ENCODE peak calls at places on chromosomes 4 and X, in four cellular contexts. M is K562, H is HL-60, Z is GM12878. P is an unnamed sample.

GRCh38 chr4:128635939-128636551 is 173.5 kb upstream of the JADE1 start:
- DNase-seq in M (no peak), H (no peak), Z (no peak), P (no peak)

GRCh38 chrX:24494544-24495113 is 29.5 kb downstream of the PDK3 start:
- DNase-seq in H (no peak), M (no peak), Z (no peak), P (no peak)

GRCh38 chrX:9610774-9611392 is 146.0 kb downstream of the TBL1X start:
- DNase-seq in Z (no peak), H (no peak), M (no peak), P (no peak)

GRCh38 chr4:90695411-90695810 is 568.2 kb downstream of the CCSER1 start:
- DNase-seq in H (no peak), Z (no peak), M (no peak), P (no peak)

GRCh38 chr4:113756005-113756410 is 5.5 kb downstream of the CAMK2D start:
- DNase-seq in Z (peak), M (no peak), H (no peak), P (no peak)

GRCh38 chrX:134423606-134424005 is 36.4 kb upstream of the HPRT1 start:
- DNase-seq in Z (no peak), M (no peak), H (no peak), P (no peak)

GRCh38 chr4:184409911-184410692 is 64.2 kb downstream of the IRF2 start:
- DNase-seq in M (no peak), H (no peak), Z (no peak), P (no peak)

GRCh38 chrX:104195489-104196084 is 29.3 kb downstream of the FAM199X start:
- DNase-seq in H (no peak), Z (no peak), M (peak), P (peak)

GRCh38 chrX:111867236-111867635 is 8.7 kb upstream of the TRPC5OS start:
- DNase-seq in H (no peak), M (no peak), Z (no peak), P (no peak)

GRCh38 chrX:44675364-44676024 is 132.8 kb upstream of the FUNDC1 start:
- DNase-seq in M (peak), Z (no peak), H (no peak), P (no peak)

GRCh38 chr4:32172761-32173160 is 1452.6 kb downstream of the PCDH7 start:
- DNase-seq in H (no peak), Z (no peak), M (no peak), P (no peak)

GRCh38 chr4:61359301-61359700 is 159.2 kb downstream of the ADGRL3 start:
- DNase-seq in Z (no peak), M (no peak), H (no peak), P (no peak)

GRCh38 chr4:150874386-150875226 is 140.5 kb downstream of the LRBA start:
- DNase-seq in H (no peak), Z (no peak), M (no peak), P (no peak)

GRCh38 chr4:15587649-15588048 is 67.5 kb downstream of the FBXL5 start:
- DNase-seq in Z (no peak), H (peak), M (no peak), P (no peak)

GRCh38 chr4:55386073-55386472 is 9.7 kb upstream of the TMEM165 start:
- DNase-seq in H (no peak), M (peak), Z (no peak), P (no peak)

GRCh38 chr4:52979821-52980590 is 117.9 kb downstream of the RASL11B start:
- DNase-seq in Z (no peak), M (no peak), H (no peak), P (no peak)

GRCh38 chr4:94676910-94677309 is 80.8 kb upstream of the BMPR1B start:
- DNase-seq in Z (no peak), M (no peak), H (no peak), P (no peak)
- TF ChIP-seq POLR2AphosphoS5 in Z (no peak), M (no peak), H (no peak), P (no peak)

GRCh38 chr4:47155907-47156306 is 124.5 kb downstream of the GABRB1 start:
- DNase-seq in H (no peak), Z (no peak), M (no peak), P (no peak)

GRCh38 chr4:47160095-47160494 is 128.7 kb downstream of the GABRB1 start:
- DNase-seq in Z (no peak), H (no peak), M (no peak), P (no peak)

DNA sequence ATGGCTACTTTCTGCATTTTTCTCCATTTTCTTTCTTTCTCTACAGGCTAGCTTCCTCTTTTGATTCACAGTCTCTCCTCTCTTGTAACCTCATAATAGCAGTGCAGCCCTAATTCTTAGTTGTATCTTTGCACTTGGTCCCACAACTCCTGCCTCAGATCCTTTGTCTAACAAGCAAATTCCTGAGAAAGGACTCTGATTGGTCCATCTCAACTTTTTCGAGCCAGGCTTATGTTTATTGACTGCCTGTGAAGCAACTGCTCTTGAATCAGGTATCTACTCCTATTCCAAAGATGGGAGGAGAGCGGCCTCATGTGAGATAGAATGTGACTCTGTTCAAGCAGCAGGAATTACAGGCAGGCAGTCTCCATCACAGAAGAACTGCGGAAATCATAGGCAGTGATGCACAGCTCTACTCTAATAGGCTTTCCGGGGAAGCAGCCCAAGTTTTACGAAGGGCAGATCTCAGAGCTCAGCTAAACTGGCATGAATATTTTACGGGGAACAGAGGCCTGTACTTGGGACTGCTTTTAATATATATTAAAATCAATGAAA is 123.5 kb downstream of the GABRB1 start:
- DNase-seq in M (no peak), H (no peak), Z (no peak), P (no peak)
- TF ChIP-seq SPI1 in M (no peak), H (no peak), Z (no peak), P (no peak)

GRCh38 chr4:70583952-70584834 is 7.9 kb upstream of the AMBN start:
- DNase-seq in Z (no peak), H (no peak), M (no peak), P (no peak)
- TF ChIP-seq POLR2AphosphoS5 in Z (no peak), H (no peak), M (no peak), P (no peak)

GRCh38 chrX:116357317-116357716 is 79.1 kb upstream of the SLC6A14 start:
- DNase-seq in H (no peak), M (no peak), Z (no peak), P (no peak)
- TF ChIP-seq SPI1 in H (no peak), M (no peak), Z (no peak), P (no peak)

P was measured in GM12891.